ENCODE peak calls at places on chromosomes 4 and X, in four cellular contexts. M is K562, K is WTC11, W is HepG2. Y is an unnamed sample.

GRCh38 chrX:23373129-23373804 is 38.6 kb downstream of the PTCHD1 start:
- DNase-seq in K (no peak), W (no peak), M (no peak), Y (no peak)

GRCh38 chr4:21858971-21859370 is 89.6 kb downstream of the KCNIP4 start:
- DNase-seq in W (no peak), M (no peak), K (no peak), Y (no peak)

GRCh38 chr4:6367313-6367945 is 97.8 kb downstream of the WFS1 start:
- DNase-seq in M (no peak), W (no peak), K (peak), Y (no peak)

GRCh38 chr4:98748609-98749008 is 90.2 kb upstream of the TSPAN5 start:
- DNase-seq in K (no peak), W (no peak), M (no peak), Y (no peak)

GRCh38 chr4:142719854-142720541 is 126.1 kb downstream of the INPP4B start:
- DNase-seq in K (no peak), W (no peak), M (no peak), Y (no peak)

GRCh38 chr4:20028694-20029093 is 223.0 kb upstream of the SLIT2 start:
- DNase-seq in K (no peak), W (no peak), M (no peak), Y (no peak)

GRCh38 chrX:80486299-80486698 is 66.1 kb downstream of the TENT5D start:
- DNase-seq in K (no peak), W (no peak), M (no peak), Y (no peak)

GRCh38 chrX:56798866-56799864 is 70.1 kb downstream of the NBDY start:
- DNase-seq in M (no peak), K (no peak), W (peak), Y (no peak)

GRCh38 chrX:111868726-111869638 is 7.0 kb upstream of the TRPC5OS start:
- DNase-seq in K (no peak), W (no peak), M (no peak), Y (no peak)

GRCh38 chr4:113610542-113610941 is 151.0 kb downstream of the CAMK2D start:
- DNase-seq in K (no peak), M (no peak), W (no peak), Y (no peak)

GRCh38 chrX:103878466-103879151 is 46.6 kb upstream of the RAB9B start:
- DNase-seq in K (no peak), W (peak), M (no peak), Y (no peak)

GRCh38 chrX:71492086-71493065 is 40.5 kb upstream of the OGT start:
- DNase-seq in W (no peak), M (no peak), K (no peak), Y (no peak)

GRCh38 chr4:140884431-140885058 is 128.4 kb upstream of the TBC1D9 start:
- DNase-seq in K (peak), W (peak), M (peak), Y (peak)

GRCh38 chr4:117676153-117676552 is 358.1 kb upstream of the NDST3 start:
- DNase-seq in M (no peak), K (no peak), W (no peak), Y (no peak)

GRCh38 chr4:24053906-24054305 is 164.1 kb upstream of the PPARGC1A start:
- DNase-seq in K (no peak), M (no peak), W (no peak), Y (no peak)

GRCh38 chrX:44203791-44204190 is 139.7 kb downstream of the EFHC2 start:
- DNase-seq in W (peak), M (no peak), K (no peak), Y (no peak)

GRCh38 chr4:122777846-122778501 is 45.5 kb downstream of the BBS12 start:
- DNase-seq in M (no peak), W (no peak), K (no peak), Y (no peak)

GRCh38 chr4:6280365-6280996 is 10.8 kb downstream of the WFS1 start:
- DNase-seq in W (no peak), M (no peak), K (no peak), Y (no peak)

GRCh38 chr4:71186566-71187398 is 152.0 kb upstream of the SLC4A4 start:
- DNase-seq in W (no peak), M (no peak), K (peak), Y (peak)

GRCh38 chrX:13005671-13006473 is 31.0 kb downstream of the TMSB4X start:
- DNase-seq in K (no peak), M (no peak), W (no peak), Y (no peak)

GRCh38 chrX:36431819-36432218 is 512.3 kb downstream of the CFAP47 start:
- DNase-seq in K (no peak), M (no peak), W (no peak), Y (no peak)

GRCh38 chrX:129808829-129809745 is 29.3 kb downstream of the SASH3 start:
- DNase-seq in W (no peak), M (no peak), K (no peak), Y (no peak)

GRCh38 chrX:115679460-115679859 is 118.5 kb downstream of the PLS3 start:
- DNase-seq in K (no peak), M (peak), W (peak), Y (peak)

GRCh38 chr4:186472948-186473347 is 82.4 kb downstream of the MTNR1A start:
- DNase-seq in W (peak), M (peak), K (peak), Y (peak)

GRCh38 chr4:75514949-75515612 is 808 bp downstream of the THAP6 start:
- DNase-seq in W (no peak), K (no peak), M (no peak), Y (no peak)

GRCh38 chrX:68686684-68687045 is 39.2 kb downstream of the STARD8 start:
- DNase-seq in M (peak), K (no peak), W (no peak), Y (no peak)

GRCh38 chr4:56907009-56907408 is 691 bp upstream of the REST start:
- DNase-seq in W (no peak), M (peak), K (peak), Y (peak)

GRCh38 chr4:2417765-2418651 is at the start of gene ZFYVE28:
- DNase-seq in M (peak), K (no peak), W (no peak), Y (peak)
- TF ChIP-seq ELF4 in M (no peak), K (no peak), W (no peak), Y (no peak)

GRCh38 chrX:96436105-96436504 is 248.5 kb upstream of the DIAPH2 start:
- DNase-seq in W (no peak), K (no peak), M (no peak), Y (no peak)
- TF ChIP-seq ELF4 in W (no peak), K (no peak), M (no peak), Y (no peak)

DNA sequence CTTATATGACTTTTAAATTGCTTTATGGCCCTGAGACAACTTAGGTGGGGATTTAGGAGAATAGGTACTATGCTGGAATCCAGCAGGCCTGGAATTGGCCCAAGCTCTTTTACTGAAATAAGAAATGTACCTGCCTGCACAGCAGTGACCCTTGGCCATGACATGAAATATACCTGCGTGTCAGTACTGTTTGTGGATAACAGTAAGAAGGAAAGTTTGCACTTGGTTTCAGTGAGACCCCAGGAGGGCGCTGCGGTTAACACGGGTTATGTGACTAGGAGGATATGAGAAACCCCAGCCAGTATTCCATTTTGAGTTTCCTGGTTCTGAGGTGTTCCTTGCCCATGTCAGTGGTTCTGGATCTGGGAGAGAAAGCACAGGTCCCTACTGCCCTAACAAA is 5.3 kb downstream of the MTM1 start:
- DNase-seq in M (no peak), W (no peak), K (no peak), Y (no peak)
- TF ChIP-seq ELF4 in M (no peak), W (no peak), K (no peak), Y (no peak)

GRCh38 chr4:159134422-159134821 is 31.5 kb downstream of the RAPGEF2 start:
- DNase-seq in M (no peak), K (no peak), W (no peak), Y (no peak)

GRCh38 chr4:159142254-159142653 is 39.4 kb downstream of the RAPGEF2 start:
- DNase-seq in W (no peak), M (no peak), K (no peak), Y (no peak)

GRCh38 chr4:159131564-159131963 is 28.7 kb downstream of the RAPGEF2 start:
- DNase-seq in M (no peak), W (no peak), K (no peak), Y (no peak)

GRCh38 chr4:159141193-159141592 is 38.3 kb downstream of the RAPGEF2 start:
- DNase-seq in M (no peak), K (no peak), W (peak), Y (no peak)

DNA sequence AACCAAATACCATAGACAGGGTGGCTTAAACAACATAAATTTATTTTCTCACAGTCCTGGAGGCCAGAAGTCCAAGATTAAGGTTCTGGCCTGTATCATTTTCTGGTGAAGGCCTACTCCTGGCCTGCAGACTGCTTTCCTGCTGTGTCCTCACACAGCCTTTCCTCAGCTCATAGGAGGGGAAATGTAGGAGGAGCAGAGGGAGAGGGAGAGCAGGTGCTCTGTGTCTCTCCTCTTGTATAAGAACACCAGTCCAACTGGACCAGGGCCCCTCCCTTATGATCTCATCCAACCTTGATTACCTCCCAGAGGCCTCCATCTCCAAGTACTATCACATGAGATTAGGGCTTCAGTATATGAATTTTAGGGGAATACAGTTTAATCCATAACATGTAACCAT is 34.3 kb downstream of the RAPGEF2 start:
- DNase-seq in K (no peak), M (no peak), W (no peak), Y (no peak)
- TF ChIP-seq ELF4 in K (no peak), M (no peak), W (no peak), Y (no peak)

GRCh38 chrX:118484216-118484903 is 11.3 kb upstream of the DOCK11 start:
- DNase-seq in W (no peak), M (no peak), K (no peak), Y (no peak)
- TF ChIP-seq ELF4 in W (no peak), M (no peak), K (no peak), Y (no peak)

DNA sequence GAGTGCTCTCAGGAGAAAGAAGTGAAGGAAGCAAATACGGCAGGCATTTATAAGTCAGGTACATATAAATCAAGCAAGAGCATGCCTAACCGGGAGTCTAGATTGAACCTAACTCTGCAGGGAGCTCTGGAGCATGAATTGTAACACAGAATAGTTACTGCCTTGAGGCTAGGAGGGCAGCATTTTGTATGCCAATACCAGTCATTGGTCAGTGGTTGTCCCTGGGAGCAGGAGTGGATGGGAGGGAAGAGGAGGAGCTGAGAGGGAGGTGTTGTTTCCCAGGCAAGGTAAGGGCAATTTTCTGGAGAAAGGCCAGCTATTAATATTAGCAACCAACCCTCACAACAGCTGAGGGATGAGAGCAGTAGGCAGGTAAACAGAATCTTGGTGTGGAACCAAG is 224.7 kb upstream of the DCAF8L1 start:
- DNase-seq in K (no peak), W (no peak), M (no peak), Y (peak)
- TF ChIP-seq ELF4 in K (no peak), W (no peak), M (no peak), Y (no peak)

GRCh38 chr4:82780398-82781231 is 18.0 kb downstream of the SCD5 start:
- DNase-seq in W (peak), M (no peak), K (peak), Y (peak)
- TF ChIP-seq ELF4 in W (no peak), M (no peak), K (no peak), Y (no peak)

DNA sequence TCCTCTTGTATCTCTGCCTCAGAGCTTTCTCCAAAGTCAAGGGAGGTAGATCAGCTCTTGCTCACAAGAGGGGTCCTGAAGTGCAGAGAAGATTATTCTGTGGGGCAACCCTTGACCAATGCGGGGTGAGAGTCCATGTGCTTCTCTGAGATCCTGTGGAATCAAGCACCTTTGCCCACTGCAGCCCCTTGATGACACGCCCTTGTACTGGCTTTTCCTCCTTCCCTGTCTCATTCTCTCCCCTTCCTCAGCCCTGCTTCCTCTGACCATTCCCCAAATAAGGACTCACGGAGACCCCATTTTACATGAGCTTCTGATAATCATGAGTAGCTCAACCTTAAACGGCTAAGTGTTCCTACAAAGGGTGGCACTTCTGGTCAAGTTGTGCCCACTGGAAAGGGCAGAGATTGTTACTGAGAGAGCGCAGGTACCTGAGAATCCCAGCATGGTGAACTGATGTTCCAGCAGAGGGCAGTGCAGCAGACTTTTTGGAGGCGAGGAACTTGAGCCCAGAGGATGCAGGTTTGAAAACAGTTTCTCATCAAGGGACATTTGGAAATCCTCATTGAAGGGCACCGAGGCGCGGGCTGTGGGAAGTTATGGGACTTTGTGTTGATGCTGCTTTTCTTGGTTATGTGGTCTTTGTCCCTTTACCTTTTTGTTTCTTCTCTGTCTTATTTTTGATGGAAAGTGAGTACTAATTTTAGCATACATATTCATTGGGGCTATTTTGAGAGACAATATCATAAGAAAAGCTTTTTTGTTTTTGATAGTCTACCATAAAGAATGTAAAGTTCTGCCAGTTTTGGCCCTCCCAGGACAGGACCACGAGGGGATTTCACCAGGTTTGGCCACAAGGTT is 201.3 kb downstream of the RBM46 start:
- DNase-seq in W (peak), M (peak), K (peak), Y (peak)
- TF ChIP-seq ELF4 in W (no peak), M (no peak), K (no peak), Y (no peak)

GRCh38 chrX:155094468-155095061 is 23.3 kb downstream of the BRCC3 start:
- DNase-seq in M (peak), W (peak), K (no peak), Y (peak)
- TF ChIP-seq ELF4 in M (no peak), W (no peak), K (no peak), Y (no peak)

DNA sequence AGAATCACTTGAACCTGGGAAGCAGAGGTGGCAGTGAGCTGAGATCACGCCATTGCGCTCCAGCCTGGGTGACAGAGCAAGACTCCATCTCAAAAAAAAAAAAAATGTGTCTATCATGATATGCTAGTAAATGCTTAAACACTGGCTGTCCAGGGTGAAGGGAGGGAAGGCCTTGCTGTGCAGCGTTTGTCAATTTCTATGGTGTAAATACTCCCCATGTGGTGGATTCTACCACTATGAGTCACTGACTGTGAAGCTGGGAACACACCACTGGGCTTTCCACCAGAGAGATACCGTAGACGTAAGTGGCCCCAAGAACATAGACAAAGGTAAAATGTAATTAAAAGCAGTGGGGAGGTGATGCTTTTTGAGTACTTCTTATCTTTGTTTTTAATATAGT is 51.3 kb upstream of the LEF1 start:
- DNase-seq in W (no peak), M (peak), K (no peak), Y (no peak)
- TF ChIP-seq ELF4 in W (no peak), M (no peak), K (no peak), Y (no peak)